ENCODE peak calls at places on chromosomes 6 and 20, in eight cellular contexts. Y is caudate nucleus, V is bronchial epithelial cell, K is AG10803, M is NCI-H1092 treated with DMSO at 0.1 percent for 48 hours, C is activated gamma-delta T cell treated with Interleukin-2 at 50 U/mL for 16 hours, Q is head of caudate nucleus, B is mesothelial cell of epicardium. L is an unnamed sample.

GRCh38 chr6:166402582-166403277 is 20.0 kb upstream of the MPC1 start:
- DNase-seq in Y (no peak), V (peak), K (peak), M (peak), C (no peak), Q (no peak), B (no peak), L (peak)

GRCh38 chr20:46699651-46700359 is 9.6 kb upstream of the SLC2A10 start:
- DNase-seq in Y (no peak), V (peak), K (peak), M (peak), C (no peak), Q (no peak), B (no peak), L (peak)

GRCh38 chr6:143163621-143164020 is 102.9 kb downstream of the AIG1 start:
- DNase-seq in Y (no peak), V (no peak), K (no peak), M (no peak), C (no peak), Q (no peak), B (no peak), L (no peak)

GRCh38 chr20:63073738-63074065 is 66.9 kb upstream of the BHLHE23 start:
- DNase-seq in Y (no peak), V (no peak), K (no peak), M (no peak), C (no peak), Q (peak), B (no peak), L (no peak)

GRCh38 chr6:139407718-139408222 is 33.3 kb upstream of the CITED2 start:
- DNase-seq in Y (no peak), V (peak), K (peak), M (no peak), C (no peak), Q (no peak), B (no peak), L (peak)

GRCh38 chr20:62426678-62427077 is 661 bp downstream of the RBBP8NL start:
- DNase-seq in Y (no peak), V (no peak), K (no peak), M (no peak), C (no peak), Q (no peak), B (peak), L (no peak)

GRCh38 chr20:44967207-44967807 is 995 bp downstream of the STK4 start:
- DNase-seq in Y (no peak), V (peak), K (peak), M (no peak), C (peak), Q (no peak), B (no peak), L (peak)

GRCh38 chr6:157946865-157947532 is 34.7 kb upstream of the SYNJ2 start:
- DNase-seq in Y (no peak), V (no peak), K (peak), M (peak), C (no peak), Q (no peak), B (no peak), L (no peak)

GRCh38 chr6:52049252-52050050 is 38.0 kb downstream of the PKHD1 start:
- DNase-seq in Y (no peak), V (peak), K (peak), M (no peak), C (no peak), Q (no peak), B (no peak), L (peak)

GRCh38 chr6:105319331-105319730 is 83.6 kb downstream of the PREP start:
- DNase-seq in Y (no peak), V (peak), K (peak), M (no peak), C (no peak), Q (no peak), B (no peak), L (peak)

GRCh38 chr20:45704969-45705637 is at the start of gene WFDC10B:
- DNase-seq in Y (no peak), V (peak), K (no peak), M (no peak), C (no peak), Q (no peak), B (no peak), L (peak)

GRCh38 chr6:31888281-31889258 is 8.9 kb downstream of the EHMT2 start:
- DNase-seq in Y (no peak), V (no peak), K (no peak), M (no peak), C (peak), Q (no peak), B (no peak), L (no peak)

GRCh38 chr6:154276810-154277577 is 79.6 kb downstream of the IPCEF1 start:
- DNase-seq in Y (no peak), V (peak), K (peak), M (peak), C (no peak), Q (no peak), B (no peak), L (peak)

GRCh38 chr20:59221049-59221748 is 57.6 kb downstream of the ZNF831 start:
- DNase-seq in Y (no peak), V (peak), K (peak), M (no peak), C (no peak), Q (no peak), B (no peak), L (peak)

GRCh38 chr6:134240664-134241431 is 77.1 kb downstream of the SGK1 start:
- DNase-seq in Y (no peak), V (peak), K (no peak), M (no peak), C (peak), Q (peak), B (no peak), L (peak)

GRCh38 chr6:153816306-153816845 is 222.7 kb upstream of the OPRM1 start:
- DNase-seq in Y (no peak), V (no peak), K (no peak), M (no peak), C (no peak), Q (no peak), B (no peak), L (no peak)

GRCh38 chr20:4788314-4788713 is 66.6 kb downstream of the PRND start:
- DNase-seq in Y (no peak), V (no peak), K (no peak), M (no peak), C (no peak), Q (no peak), B (no peak), L (no peak)

GRCh38 chr6:88725111-88725711 is 238.2 kb downstream of the RNGTT start:
- DNase-seq in Y (no peak), V (no peak), K (peak), M (no peak), C (no peak), Q (no peak), B (peak), L (no peak)

GRCh38 chr20:8602389-8603116 is 466.3 kb upstream of the PLCB4 start:
- DNase-seq in Y (no peak), V (no peak), K (no peak), M (no peak), C (no peak), Q (no peak), B (no peak), L (no peak)

GRCh38 chr20:8291873-8292272 is 159.8 kb downstream of the PLCB1 start:
- DNase-seq in Y (no peak), V (no peak), K (peak), M (no peak), C (no peak), Q (no peak), B (no peak), L (no peak)

GRCh38 chr6:111157412-111157811 is 70.1 kb downstream of the SLC16A10 start:
- DNase-seq in Y (no peak), V (no peak), K (no peak), M (no peak), C (no peak), Q (no peak), B (no peak), L (no peak)

L was measured in epithelial cell of esophagus.